ENCODE peak calls at places on chromosomes 7 and 10, in nine cellular contexts. P, E, K, R, S, X, M, I and Q are unnamed samples.

GRCh38 chr10:92150798-92151197 is 140.1 kb downstream of the CPEB3 start:
- DNase-seq in P (no peak), E (no peak), K (no peak), R (no peak), S (no peak), X (no peak), M (no peak), I (no peak), Q (no peak)

GRCh38 chr7:140671966-140672365 is 779 bp upstream of the ADCK2 start:
- DNase-seq in P (no peak), E (no peak), K (no peak), R (no peak), S (no peak), X (peak; percentile 55), M (no peak), I (no peak), Q (no peak)

GRCh38 chr10:81872206-81872605 is 2.8 kb upstream of the NRG3 start:
- DNase-seq in P (no peak), E (no peak), K (no peak), R (no peak), S (no peak), X (no peak), M (no peak), I (no peak), Q (no peak)

GRCh38 chr7:155533827-155534690 is 12.3 kb downstream of the CNPY1 start:
- DNase-seq in P (no peak), E (no peak), K (peak; percentile 31), R (no peak), S (no peak), X (no peak), M (no peak), I (no peak), Q (no peak)

GRCh38 chr10:75655791-75656451 is 224.5 kb downstream of the LRMDA start:
- DNase-seq in P (peak; percentile 72), E (peak; percentile 21), K (no peak), R (no peak), S (no peak), X (no peak), M (no peak), I (no peak), Q (no peak)

GRCh38 chr10:90047243-90047729 is 345.9 kb downstream of the KIF20B start:
- DNase-seq in P (peak; percentile 3), E (no peak), K (peak; percentile 81), R (no peak), S (no peak), X (no peak), M (no peak), I (no peak), Q (no peak)

GRCh38 chr7:150902078-150903033 is 50.0 kb downstream of the AOC1 start:
- DNase-seq in P (no peak), E (no peak), K (no peak), R (no peak), S (no peak), X (no peak), M (no peak), I (no peak), Q (no peak)

GRCh38 chr7:80018941-80019808 is 115.5 kb upstream of the GNAI1 start:
- DNase-seq in P (peak; percentile 72), E (peak; percentile 5), K (peak; percentile 56), R (no peak), S (peak; percentile 56), X (no peak), M (peak; percentile 24), I (no peak), Q (no peak)

GRCh38 chr10:17206210-17206709 is 4.8 kb upstream of the TRDMT1 start:
- DNase-seq in P (peak; percentile 73), E (no peak), K (peak; percentile 40), R (no peak), S (no peak), X (no peak), M (no peak), I (no peak), Q (no peak)

GRCh38 chr7:4681218-4681851 is 760 bp upstream of the FOXK1 start:
- DNase-seq in P (no peak), E (no peak), K (no peak), R (no peak), S (no peak), X (no peak), M (no peak), I (no peak), Q (no peak)

GRCh38 chr7:17402628-17403278 is 104.3 kb downstream of the AHR start:
- DNase-seq in P (no peak), E (no peak), K (peak; percentile 89), R (no peak), S (no peak), X (no peak), M (no peak), I (no peak), Q (no peak)

GRCh38 chr10:79127151-79127961 is 58.6 kb downstream of the ZMIZ1 start:
- DNase-seq in P (peak; percentile 84), E (peak; percentile 50), K (no peak), R (no peak), S (no peak), X (peak; percentile 88), M (peak; percentile 82), I (peak; percentile 29), Q (no peak)

GRCh38 chr10:61452229-61452651 is 941 bp downstream of the TMEM26 start:
- DNase-seq in P (no peak), E (no peak), K (no peak), R (no peak), S (no peak), X (no peak), M (no peak), I (no peak), Q (no peak)

GRCh38 chr7:26189000-26189539 is 11.5 kb downstream of the HNRNPA2B1 start:
- DNase-seq in P (no peak), E (no peak), K (no peak), R (no peak), S (no peak), X (no peak), M (no peak), I (no peak), Q (no peak)

GRCh38 chr7:35424869-35425495 is 171.1 kb upstream of the TBX20 start:
- DNase-seq in P (peak; percentile 49), E (peak; percentile 55), K (peak; percentile 71), R (no peak), S (peak; percentile 36), X (no peak), M (no peak), I (peak; percentile 37), Q (no peak)

GRCh38 chr7:31251441-31251840 is 89.1 kb downstream of the NEUROD6 start:
- DNase-seq in P (no peak), E (no peak), K (no peak), R (no peak), S (no peak), X (no peak), M (no peak), I (no peak), Q (no peak)

GRCh38 chr7:155384751-155385150 is 73.2 kb upstream of the EN2 start:
- DNase-seq in P (no peak), E (no peak), K (no peak), R (no peak), S (no peak), X (no peak), M (no peak), I (no peak), Q (no peak)

GRCh38 chr10:132297521-132297920 is 10.2 kb downstream of the STK32C start:
- DNase-seq in P (no peak), E (no peak), K (no peak), R (no peak), S (no peak), X (peak; percentile 20), M (no peak), I (no peak), Q (no peak)

GRCh38 chr10:16472828-16473227 is 36.0 kb downstream of the PTER start:
- DNase-seq in P (no peak), E (no peak), K (no peak), R (no peak), S (no peak), X (no peak), M (no peak), I (no peak), Q (no peak)

GRCh38 chr7:28729276-28729675 is 228.9 kb downstream of the TRIL start:
- DNase-seq in P (no peak), E (no peak), K (no peak), R (no peak), S (no peak), X (no peak), M (no peak), I (no peak), Q (no peak)

GRCh38 chr10:65570143-65571010 is 1355.5 kb upstream of the LRRTM3 start:
- DNase-seq in P (peak; percentile 47), E (peak; percentile 41), K (peak; percentile 22), R (no peak), S (no peak), X (no peak), M (peak; percentile 19), I (no peak), Q (peak; percentile 71)

GRCh38 chr7:104900525-104900924 is 113.5 kb upstream of the KMT2E start:
- DNase-seq in P (no peak), E (no peak), K (no peak), R (no peak), S (no peak), X (no peak), M (no peak), I (no peak), Q (no peak)

GRCh38 chr7:101555921-101556275 is 73.2 kb downstream of the MYL10 start:
- DNase-seq in P (no peak), E (no peak), K (no peak), R (no peak), S (no peak), X (peak; percentile 20), M (no peak), I (no peak), Q (peak; percentile 34)

GRCh38 chr7:14734839-14735321 is 167.7 kb downstream of the DGKB start:
- DNase-seq in P (no peak), E (no peak), K (no peak), R (no peak), S (no peak), X (no peak), M (no peak), I (no peak), Q (no peak)
- TF ChIP-seq CTCF in P (peak; percentile 18), E (peak; percentile 38), K (no peak), R (no peak), S (peak; percentile 47), X (no peak), M (no peak), I (no peak), Q (peak; percentile 52)

GRCh38 chr10:103854265-103854686 is 1.1 kb downstream of the SH3PXD2A start:
- DNase-seq in P (peak; percentile 45), E (peak; percentile 52), K (no peak), R (no peak), S (no peak), X (no peak), M (peak; percentile 68), I (no peak), Q (no peak)
- TF ChIP-seq CTCF in P (peak; percentile 6), E (peak; percentile 15), K (no peak), R (no peak), S (no peak), X (no peak), M (no peak), I (no peak), Q (peak; percentile 19)

GRCh38 chr10:128123853-128124252 is 2.4 kb downstream of the MKI67 start:
- DNase-seq in P (no peak), E (no peak), K (no peak), R (no peak), S (no peak), X (no peak), M (no peak), I (no peak), Q (no peak)
- TF ChIP-seq CTCF in P (no peak), E (no peak), K (no peak), R (no peak), S (no peak), X (no peak), M (no peak), I (no peak), Q (no peak)

GRCh38 chr7:18895456-18895855 is 222.0 kb downstream of the TWIST1 start:
- DNase-seq in P (peak; percentile 81), E (no peak), K (no peak), R (no peak), S (peak; percentile 72), X (no peak), M (no peak), I (no peak), Q (no peak)
- TF ChIP-seq CTCF in P (no peak), E (no peak), K (no peak), R (no peak), S (no peak), X (no peak), M (no peak), I (no peak), Q (no peak)